ENCODE peak calls at places on chromosomes 11 and 22, in ten cellular contexts. X is HepG2; O is activated naive CD8-positive, alpha-beta T cell treated with anti-CD3 and anti-CD28 coated beads, Interleukin-2, amount 10 ng/mL, durations not matched to agents 7 days and 5 days; C is Right ventricle myocardium inferior; K is upper lobe of right lung; A is A549; T is activated T-cell treated with anti-CD3 and anti-CD28 coated beads, Interleukin-2, amount 50 U/mL, for 72 hours; D is right cardiac atrium; F is stimulated activated naive CD8-positive, alpha-beta T cell treated with anti-CD3 and anti-CD28 coated beads, Interleukin-15, Interleukin-2, amounts not matched to agents 100 U/mL and 50 U/mL, for 24 hours; H is Right ventricle myocardium superior. N is an unnamed sample.

GRCh38 chr11:129006161-129006560 is 63.5 kb upstream of the TP53AIP1 start:
- ATAC-seq in X (no peak), O (no peak), C (no peak), K (no peak), A (no peak), T (no peak), D (no peak), F (no peak), H (no peak), N (no peak)

GRCh38 chr11:44505591-44506054 is 59.8 kb upstream of the CD82 start:
- ATAC-seq in X (no peak), O (no peak), C (no peak), K (no peak), A (no peak), T (no peak), D (no peak), F (no peak), H (no peak), N (no peak)

GRCh38 chr22:47495102-47495501 is 732.7 kb downstream of the TBC1D22A start:
- ATAC-seq in X (no peak), O (no peak), C (no peak), K (no peak), A (no peak), T (no peak), D (no peak), F (no peak), H (no peak), N (no peak)

GRCh38 chr11:34830648-34831047 is 85.5 kb downstream of the APIP start:
- ATAC-seq in X (no peak), O (no peak), C (peak), K (no peak), A (no peak), T (no peak), D (peak), F (no peak), H (peak), N (no peak)

GRCh38 chr22:31537019-31537535 is 40.7 kb downstream of the SFI1 start:
- ATAC-seq in X (no peak), O (peak), C (no peak), K (no peak), A (no peak), T (peak), D (no peak), F (peak), H (no peak), N (peak)

GRCh38 chr11:56848105-56848809 is 99.8 kb upstream of the OR9G4 start:
- ATAC-seq in X (no peak), O (no peak), C (no peak), K (no peak), A (peak), T (no peak), D (no peak), F (no peak), H (no peak), N (no peak)

GRCh38 chr11:62727833-62728721 is at the start of gene TTC9C:
- ATAC-seq in X (peak), O (peak), C (peak), K (peak), A (peak), T (peak), D (peak), F (peak), H (peak), N (peak)

GRCh38 chr11:8765294-8765693 is 82.7 kb downstream of the RPL27A start:
- ATAC-seq in X (peak), O (no peak), C (no peak), K (no peak), A (no peak), T (no peak), D (no peak), F (no peak), H (no peak), N (no peak)

GRCh38 chr22:39654527-39654926 is 84.0 kb downstream of the CACNA1I start:
- ATAC-seq in X (no peak), O (no peak), C (no peak), K (no peak), A (no peak), T (no peak), D (no peak), F (no peak), H (no peak), N (no peak)

GRCh38 chr11:5690216-5690615 is 626 bp downstream of the TRIM22 start:
- ATAC-seq in X (no peak), O (no peak), C (peak), K (peak), A (no peak), T (no peak), D (peak), F (no peak), H (peak), N (no peak)

GRCh38 chr11:133081020-133081419 is 451.3 kb downstream of the OPCML start:
- ATAC-seq in X (peak), O (no peak), C (no peak), K (no peak), A (peak), T (no peak), D (no peak), F (no peak), H (no peak), N (no peak)

GRCh38 chr22:36998620-36999351 is 20.5 kb downstream of the TST start:
- ATAC-seq in X (no peak), O (no peak), C (no peak), K (no peak), A (peak), T (peak), D (no peak), F (peak), H (no peak), N (no peak)

GRCh38 chr22:22838148-22838786 is 49.3 kb upstream of the IGLL5 start:
- ATAC-seq in X (no peak), O (peak), C (no peak), K (peak), A (no peak), T (no peak), D (no peak), F (no peak), H (no peak), N (no peak)

GRCh38 chr11:124895471-124895971 is 2.1 kb downstream of the ROBO4 start:
- ATAC-seq in X (no peak), O (no peak), C (no peak), K (no peak), A (no peak), T (no peak), D (no peak), F (no peak), H (no peak), N (no peak)

GRCh38 chr11:66112041-66112491 is 42.0 kb downstream of the PACS1 start:
- ATAC-seq in X (no peak), O (peak), C (no peak), K (peak), A (peak), T (no peak), D (no peak), F (no peak), H (peak), N (no peak)

GRCh38 chr11:73365352-73366264 is 10.6 kb upstream of the RELT start:
- ATAC-seq in X (no peak), O (peak), C (no peak), K (no peak), A (no peak), T (no peak), D (no peak), F (no peak), H (no peak), N (no peak)

GRCh38 chr22:17939011-17939410 is 85.3 kb downstream of the MICAL3 start:
- ATAC-seq in X (peak), O (no peak), C (no peak), K (no peak), A (no peak), T (no peak), D (no peak), F (no peak), H (no peak), N (no peak)

GRCh38 chr11:70019576-70020011 is 58.5 kb upstream of the ANO1 start:
- ATAC-seq in X (no peak), O (no peak), C (peak), K (no peak), A (no peak), T (no peak), D (peak), F (no peak), H (peak), N (no peak)

GRCh38 chr11:117300301-117300700 is 9.2 kb downstream of the BACE1-AS start:
- ATAC-seq in X (peak), O (no peak), C (peak), K (peak), A (peak), T (no peak), D (peak), F (no peak), H (peak), N (no peak)

GRCh38 chr11:75498556-75499255 is 27.0 kb downstream of the GDPD5 start:
- ATAC-seq in X (no peak), O (no peak), C (no peak), K (no peak), A (peak), T (no peak), D (no peak), F (no peak), H (no peak), N (no peak)

GRCh38 chr22:35587447-35587870 is 29.7 kb downstream of the MB start:
- ATAC-seq in X (no peak), O (no peak), C (peak), K (peak), A (no peak), T (no peak), D (peak), F (no peak), H (peak), N (no peak)

GRCh38 chr11:32429477-32429876 is 5.9 kb downstream of the WT1 start:
- ATAC-seq in X (no peak), O (no peak), C (no peak), K (no peak), A (no peak), T (no peak), D (no peak), F (no peak), H (no peak), N (no peak)

GRCh38 chr11:47991266-47991830 is 11.0 kb downstream of the PTPRJ start:
- ATAC-seq in X (peak), O (peak), C (peak), K (peak), A (peak), T (peak), D (peak), F (no peak), H (peak), N (peak)

GRCh38 chr11:92199991-92200390 is 24.6 kb upstream of the FAT3 start:
- ATAC-seq in X (no peak), O (no peak), C (no peak), K (no peak), A (no peak), T (no peak), D (no peak), F (no peak), H (no peak), N (no peak)

GRCh38 chr11:19723572-19724342 is 11.1 kb downstream of the NAV2 start:
- ATAC-seq in X (no peak), O (peak), C (peak), K (no peak), A (no peak), T (peak), D (peak), F (peak), H (peak), N (peak)